ENCODE peak calls at places on chromosomes 3 and 15, in eight cellular contexts. Q is adrenal gland, H is foreskin keratinocyte, T is pancreas, F is B cell, P is stomach, V is glutamatergic neuron, I is HFFc6. K is an unnamed sample.

GRCh38 chr15:63512148-63512547 is 7.8 kb downstream of the USP3 start:
- DNase-seq in Q (no peak), H (no peak), T (no peak), F (no peak), P (no peak), V (no peak), I (no peak), K (no peak)

GRCh38 chr3:37130448-37130847 is 43.9 kb downstream of the LRRFIP2 start:
- DNase-seq in Q (no peak), H (no peak), T (no peak), F (no peak), P (no peak), V (no peak), I (no peak), K (no peak)

GRCh38 chr15:29903785-29904464 is 81.7 kb upstream of the TJP1 start:
- DNase-seq in Q (no peak), H (no peak), T (no peak), F (no peak), P (no peak), V (no peak), I (no peak), K (no peak)

GRCh38 chr3:108134555-108134880 is 43.7 kb upstream of the CD47 start:
- DNase-seq in Q (no peak), H (no peak), T (no peak), F (no peak), P (no peak), V (no peak), I (no peak), K (no peak)

GRCh38 chr3:24963762-24964625 is 464.1 kb upstream of the RARB start:
- DNase-seq in Q (no peak), H (no peak), T (no peak), F (no peak), P (no peak), V (no peak), I (peak; percentile 8), K (no peak)

GRCh38 chr15:70765504-70766281 is 2.3 kb upstream of the UACA start:
- DNase-seq in Q (no peak), H (no peak), T (no peak), F (no peak), P (no peak), V (no peak), I (peak; percentile 87), K (no peak)

GRCh38 chr15:41337631-41338522 is 5.2 kb downstream of the NUSAP1 start:
- DNase-seq in Q (no peak), H (no peak), T (no peak), F (no peak), P (no peak), V (no peak), I (no peak), K (no peak)

GRCh38 chr3:185717121-185717520 is 107.7 kb downstream of the IGF2BP2 start:
- DNase-seq in Q (no peak), H (peak; percentile 61), T (no peak), F (no peak), P (no peak), V (no peak), I (peak; percentile 68), K (no peak)

GRCh38 chr3:111895079-111895478 is 36.0 kb downstream of the PHLDB2 start:
- DNase-seq in Q (no peak), H (no peak), T (no peak), F (no peak), P (no peak), V (no peak), I (peak; percentile 55), K (no peak)

GRCh38 chr3:172735014-172735413 is 15.5 kb upstream of the ECT2 start:
- DNase-seq in Q (no peak), H (no peak), T (no peak), F (no peak), P (no peak), V (no peak), I (no peak), K (no peak)

GRCh38 chr15:101207867-101208288 is 44.0 kb downstream of the CHSY1 start:
- DNase-seq in Q (no peak), H (peak; percentile 34), T (no peak), F (no peak), P (peak; percentile 42), V (no peak), I (no peak), K (no peak)

GRCh38 chr15:61994216-61994615 is 66.0 kb downstream of the VPS13C start:
- DNase-seq in Q (no peak), H (peak; percentile 38), T (no peak), F (no peak), P (no peak), V (no peak), I (peak; percentile 56), K (no peak)

GRCh38 chr15:67906382-67906781 is 66.5 kb upstream of the RNU6-1 start:
- DNase-seq in Q (no peak), H (no peak), T (no peak), F (no peak), P (no peak), V (no peak), I (peak; percentile 28), K (no peak)

GRCh38 chr3:72163809-72164634 is 379.1 kb upstream of the PROK2 start:
- DNase-seq in Q (no peak), H (no peak), T (no peak), F (peak; percentile 89), P (no peak), V (no peak), I (no peak), K (no peak)

GRCh38 chr3:16427309-16427965 is 86.1 kb downstream of the RFTN1 start:
- DNase-seq in Q (peak; percentile 37), H (no peak), T (no peak), F (no peak), P (no peak), V (no peak), I (peak; percentile 84), K (no peak)

GRCh38 chr3:41915353-41915752 is 46.5 kb downstream of the ULK4 start:
- DNase-seq in Q (no peak), H (no peak), T (no peak), F (no peak), P (no peak), V (no peak), I (no peak), K (no peak)

GRCh38 chr15:44593042-44593736 is 56.2 kb downstream of the EIF3J start:
- DNase-seq in Q (no peak), H (peak; percentile 53), T (no peak), F (no peak), P (no peak), V (no peak), I (peak; percentile 9), K (no peak)

GRCh38 chr3:150775001-150775599 is 12.1 kb upstream of the SIAH2 start:
- DNase-seq in Q (no peak), H (no peak), T (no peak), F (no peak), P (no peak), V (no peak), I (peak; percentile 80), K (no peak)

GRCh38 chr15:77645602-77646001 is 12.9 kb upstream of the LINGO1 start:
- DNase-seq in Q (no peak), H (no peak), T (no peak), F (no peak), P (no peak), V (no peak), I (no peak), K (no peak)

GRCh38 chr3:161852744-161853143 is 356.1 kb downstream of the OTOL1 start:
- DNase-seq in Q (no peak), H (no peak), T (no peak), F (no peak), P (no peak), V (no peak), I (no peak), K (no peak)

DNA sequence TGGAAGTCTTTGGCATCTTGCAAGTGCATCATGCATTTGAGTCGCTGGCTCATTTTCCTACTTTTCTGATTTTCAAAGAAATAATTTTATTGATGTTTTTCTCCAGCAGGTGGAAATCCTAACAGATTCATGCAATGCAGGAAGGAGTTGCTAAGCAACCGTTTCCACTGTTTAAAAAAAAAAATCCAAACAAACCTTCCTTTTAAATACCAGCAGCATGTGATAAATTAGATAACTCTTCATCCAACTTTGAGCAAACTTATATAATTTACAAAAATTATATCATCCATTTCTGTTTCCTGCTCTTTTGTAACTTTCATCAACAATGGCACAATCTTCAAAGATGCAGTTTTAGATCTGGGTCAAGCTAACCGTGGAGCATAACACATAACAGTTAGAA is 364.1 kb downstream of the MFSD1 start:
- DNase-seq in Q (no peak), H (no peak), T (no peak), F (no peak), P (no peak), V (no peak), I (no peak), K (no peak)
- TF ChIP-seq CTCF in Q (no peak), H (no peak), T (no peak), F (no peak), P (no peak), V (no peak), I (no peak), K (no peak)

DNA sequence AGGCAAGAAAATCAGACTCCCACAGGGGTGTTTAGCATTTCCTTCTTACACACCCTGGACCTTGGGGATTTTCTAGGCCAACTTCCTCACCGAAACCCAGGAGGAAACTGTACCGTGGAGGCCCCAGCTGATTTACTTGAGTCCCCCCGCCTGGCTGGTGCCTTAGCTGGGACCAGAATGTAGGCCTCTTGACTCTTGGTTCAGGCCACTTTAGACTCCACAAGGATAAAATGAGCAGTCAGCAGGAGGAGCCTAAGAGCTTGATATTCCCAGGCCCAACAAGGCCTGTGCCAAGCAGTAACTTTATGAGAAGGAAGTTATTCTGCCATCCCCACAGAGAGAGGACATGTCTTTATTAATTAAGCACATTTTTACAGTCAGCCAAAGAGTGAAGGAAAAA is 4.6 kb upstream of the APBA2 start:
- DNase-seq in Q (no peak), H (no peak), T (no peak), F (no peak), P (no peak), V (no peak), I (no peak), K (no peak)
- TF ChIP-seq CTCF in Q (no peak), H (peak; percentile 14), T (no peak), F (no peak), P (no peak), V (no peak), I (no peak), K (no peak)

DNA sequence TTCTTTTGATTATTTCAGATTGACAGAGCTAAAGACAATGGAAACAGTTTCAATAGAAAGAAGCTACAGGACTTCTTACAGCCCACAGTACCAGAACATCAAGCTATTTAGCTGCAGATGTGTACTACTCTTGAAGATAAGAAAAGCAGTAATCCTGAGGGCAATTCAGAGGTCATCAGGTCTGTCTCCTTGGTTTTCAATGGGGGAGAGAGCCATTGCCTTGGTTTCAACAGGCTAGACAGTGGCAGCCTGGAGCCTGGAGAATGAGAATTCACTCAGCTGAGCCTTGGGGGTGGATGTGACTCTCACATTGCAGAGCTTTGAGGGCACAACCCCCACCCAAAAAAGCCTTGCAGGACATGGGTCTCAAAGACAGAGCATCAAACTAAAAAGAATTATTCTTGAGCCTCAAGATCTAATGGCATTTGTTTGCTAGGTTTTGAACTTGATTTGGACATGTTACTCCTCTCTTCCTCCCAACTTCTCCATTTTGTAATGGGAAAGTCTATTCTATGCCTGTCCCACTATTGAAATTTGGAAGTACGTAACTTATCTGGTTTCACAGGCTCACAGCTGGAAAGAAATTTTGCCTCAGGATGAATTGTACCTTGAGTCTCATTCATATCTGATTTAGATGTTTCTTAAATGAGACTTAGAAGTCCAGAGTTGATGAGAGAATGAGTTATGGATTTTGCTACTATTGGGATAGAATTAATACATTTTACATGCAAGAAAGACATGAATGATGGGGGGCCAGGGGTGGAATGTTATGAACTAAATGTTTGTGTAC is 36.9 kb downstream of the PLSCR1 start:
- DNase-seq in Q (no peak), H (no peak), T (no peak), F (no peak), P (no peak), V (no peak), I (no peak), K (no peak)
- TF ChIP-seq CTCF in Q (no peak), H (no peak), T (no peak), F (no peak), P (no peak), V (no peak), I (no peak), K (no peak)

GRCh38 chr3:123085293-123085949 is 18.6 kb downstream of the PDIA5 start:
- DNase-seq in Q (no peak), H (no peak), T (no peak), F (no peak), P (no peak), V (peak; percentile 38), I (no peak), K (no peak)
- TF ChIP-seq CTCF in Q (no peak), H (no peak), T (no peak), F (no peak), P (no peak), V (no peak), I (no peak), K (no peak)